ENCODE peak calls at places on chromosome 2, in five cellular contexts. J, P, M, W and X are unnamed samples.

GRCh38 chr2:200787351-200788128 is 24.2 kb upstream of the BZW1 start:
- DNase-seq in P (peak; percentile 98), J (no peak), W (peak; percentile 94), M (no peak), X (no peak)

GRCh38 chr2:162226836-162227235 is 16.4 kb downstream of the FAP start:
- DNase-seq in W (no peak), P (peak; percentile 50), J (no peak), M (no peak), X (no peak)

GRCh38 chr2:160054984-160055725 is 7.3 kb downstream of the PLA2R1 start:
- DNase-seq in M (peak; percentile 34), W (no peak), P (no peak), J (no peak), X (peak; percentile 77)

GRCh38 chr2:241020201-241020600 is 21.8 kb downstream of the SNED1 start:
- DNase-seq in M (no peak), J (no peak), W (no peak), P (no peak), X (no peak)

GRCh38 chr2:20052872-20053281 is 1.4 kb upstream of the LAPTM4A start:
- DNase-seq in M (no peak), P (peak; percentile 83), W (peak; percentile 78), J (no peak), X (no peak)

GRCh38 chr2:63369146-63369545 is 219.1 kb downstream of the WDPCP start:
- DNase-seq in J (no peak), M (no peak), P (no peak), W (no peak), X (no peak)

GRCh38 chr2:207317358-207317984 is 151.7 kb upstream of the KLF7 start:
- DNase-seq in J (no peak), W (no peak), M (no peak), P (peak; percentile 64), X (no peak)

GRCh38 chr2:7241041-7241440 is 323.8 kb downstream of the RNF144A start:
- DNase-seq in W (no peak), M (no peak), P (no peak), J (no peak), X (no peak)

GRCh38 chr2:104028066-104028465 is 825.8 kb upstream of the POU3F3 start:
- DNase-seq in P (no peak), W (no peak), M (no peak), J (no peak), X (no peak)

GRCh38 chr2:200380833-200381542 is 74.5 kb downstream of the SPATS2L start:
- DNase-seq in W (peak; percentile 83), P (peak; percentile 81), J (no peak), M (no peak), X (no peak)

GRCh38 chr2:187783446-187783845 is 229.2 kb upstream of the TFPI start:
- DNase-seq in P (no peak), W (no peak), J (no peak), M (peak; percentile 2), X (no peak)

GRCh38 chr2:216453955-216454614 is 41.8 kb downstream of the SMARCAL1 start:
- DNase-seq in J (no peak), P (no peak), M (no peak), W (no peak), X (no peak)

GRCh38 chr2:31197166-31197565 is 20.1 kb downstream of the CAPN14 start:
- DNase-seq in P (no peak), W (no peak), J (no peak), M (peak; percentile 90), X (no peak)

GRCh38 chr2:42933824-42934254 is 141.5 kb upstream of the HAAO start:
- DNase-seq in W (no peak), P (no peak), J (no peak), M (no peak), X (no peak)

GRCh38 chr2:225999692-226000091 is 600.2 kb downstream of the NYAP2 start:
- DNase-seq in J (no peak), W (no peak), M (no peak), P (no peak), X (no peak)

GRCh38 chr2:44348385-44348784 is 12.9 kb downstream of the PREPL start:
- DNase-seq in P (peak; percentile 85), M (no peak), W (no peak), J (no peak), X (no peak)

GRCh38 chr2:95277246-95277906 is 3.1 kb downstream of the PROM2 start:
- DNase-seq in J (no peak), M (peak; percentile 68), W (no peak), P (no peak), X (peak; percentile 74)

GRCh38 chr2:84781942-84782716 is 98.8 kb downstream of the TRABD2A start:
- DNase-seq in M (peak; percentile 21), P (peak; percentile 15), J (no peak), W (no peak), X (no peak)

GRCh38 chr2:479505-480161 is 191.7 kb upstream of the ALKAL2 start:
- DNase-seq in M (no peak), P (no peak), J (no peak), W (no peak), X (no peak)

GRCh38 chr2:220000080-220000479 is 372.6 kb downstream of the SLC4A3 start:
- DNase-seq in W (no peak), M (no peak), P (peak; percentile 23), J (no peak), X (no peak)

GRCh38 chr2:27723372-27724144 is 48.0 kb upstream of the MRPL33 start:
- DNase-seq in J (peak; percentile 57), W (peak; percentile 76), M (peak; percentile 84), P (peak; percentile 75), X (peak; percentile 76)

GRCh38 chr2:181682026-181682789 is 1.9 kb upstream of the NEUROD1 start:
- DNase-seq in W (no peak), P (no peak), J (no peak), M (no peak), X (no peak)

GRCh38 chr2:133424876-133425275 is 143.4 kb downstream of the NCKAP5 start:
- DNase-seq in W (no peak), P (peak; percentile 62), J (no peak), M (no peak), X (no peak)

GRCh38 chr2:98734823-98735260 is 3.9 kb upstream of the MGAT4A start:
- DNase-seq in P (no peak), M (no peak), W (no peak), J (no peak), X (no peak)

GRCh38 chr2:239830718-239831271 is 194.3 kb downstream of the NDUFA10 start:
- DNase-seq in W (no peak), M (no peak), J (no peak), P (no peak), X (peak; percentile 19)

GRCh38 chr2:54271236-54271635 is 15.2 kb upstream of the TSPYL6 start:
- DNase-seq in M (no peak), W (no peak), J (no peak), P (no peak), X (no peak)

GRCh38 chr2:61044596-61044995 is 21.1 kb upstream of the SANBR start:
- DNase-seq in M (no peak), W (no peak), P (no peak), J (no peak), X (no peak)

GRCh38 chr2:27212626-27213471 is 781 bp upstream of the SLC5A6 start:
- DNase-seq in M (no peak), J (no peak), W (peak; percentile 92), P (peak; percentile 76), X (no peak)

DNA sequence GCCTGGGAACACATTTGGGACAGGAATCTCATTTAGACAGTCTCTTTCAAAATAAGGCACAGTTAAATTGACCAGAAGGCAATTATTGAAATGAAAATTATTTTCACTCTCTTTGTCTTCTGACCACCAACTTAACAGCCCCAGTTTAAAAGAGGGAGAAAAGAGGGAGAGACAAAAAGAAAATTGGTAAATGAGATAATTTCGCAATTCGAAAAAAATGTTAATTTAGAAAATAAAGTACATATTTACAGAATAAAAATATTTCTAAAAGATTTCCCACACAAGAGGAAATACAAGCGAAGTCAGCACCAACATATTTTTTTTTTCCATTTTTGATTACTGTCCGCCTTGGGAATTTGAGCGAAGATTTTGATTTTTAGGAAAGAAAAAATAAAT is 4.8 kb downstream of the SP9 start:
- DNase-seq in W (no peak), P (no peak), J (no peak), M (no peak), X (no peak)
- H3K27me3 ChIP-seq in W (peaks cover 85% of the 10 kb centered on the region), P (peaks cover 87% of the 10 kb centered on the region), J (peaks cover 58% of the 10 kb centered on the region), M (peaks cover 17% of the 10 kb centered on the region), X (peaks cover 76% of the 10 kb centered on the region)

GRCh38 chr2:169979025-169979424 is 151.8 kb downstream of the UBR3 start:
- DNase-seq in M (no peak), P (peak; percentile 17), J (no peak), W (no peak), X (no peak)

GRCh38 chr2:169980643-169981042 is 153.4 kb downstream of the UBR3 start:
- DNase-seq in M (no peak), W (no peak), J (no peak), P (no peak), X (no peak)

GRCh38 chr2:169978402-169979017 is 151.3 kb downstream of the UBR3 start:
- DNase-seq in P (no peak), W (no peak), J (no peak), M (peak; percentile 47), X (no peak)

GRCh38 chr2:169977510-169977909 is 150.3 kb downstream of the UBR3 start:
- DNase-seq in P (no peak), M (no peak), W (no peak), J (no peak), X (no peak)

GRCh38 chr2:169980001-169980400 is 152.7 kb downstream of the UBR3 start:
- DNase-seq in P (no peak), W (peak; percentile 11), M (no peak), J (no peak), X (no peak)
- H3K4me2 ChIP-seq in P (no peak overlapping the region), W (no peak overlapping the region), M (no peak overlapping the region), J (no peak overlapping the region), X (no peak overlapping the region)

GRCh38 chr2:130755234-130756040 is at the start of gene AMER3:
- DNase-seq in W (no peak), M (peak; percentile 80), J (peak; percentile 39), P (no peak), X (peak; percentile 81)
- H3K18ac ChIP-seq in W (no peak within 1 kb of the TSS), M (no peak within 1 kb of the TSS), J (peak within 1 kb of the TSS; percentile 0), P (no peak within 1 kb of the TSS), X (no peak within 1 kb of the TSS)

GRCh38 chr2:66579494-66579893 is 144.6 kb downstream of the MEIS1 start:
- DNase-seq in J (no peak), W (no peak), P (no peak), M (no peak), X (no peak)

GRCh38 chr2:66582364-66582974 is 147.5 kb downstream of the MEIS1 start:
- DNase-seq in J (no peak), P (peak; percentile 44), M (no peak), W (no peak), X (no peak)

GRCh38 chr2:66578853-66579158 is 143.9 kb downstream of the MEIS1 start:
- DNase-seq in M (no peak), P (no peak), W (no peak), J (no peak), X (no peak)

GRCh38 chr2:66581461-66582363 is 146.8 kb downstream of the MEIS1 start:
- DNase-seq in J (no peak), P (peak; percentile 63), W (no peak), M (peak; percentile 64), X (peak; percentile 63)

DNA sequence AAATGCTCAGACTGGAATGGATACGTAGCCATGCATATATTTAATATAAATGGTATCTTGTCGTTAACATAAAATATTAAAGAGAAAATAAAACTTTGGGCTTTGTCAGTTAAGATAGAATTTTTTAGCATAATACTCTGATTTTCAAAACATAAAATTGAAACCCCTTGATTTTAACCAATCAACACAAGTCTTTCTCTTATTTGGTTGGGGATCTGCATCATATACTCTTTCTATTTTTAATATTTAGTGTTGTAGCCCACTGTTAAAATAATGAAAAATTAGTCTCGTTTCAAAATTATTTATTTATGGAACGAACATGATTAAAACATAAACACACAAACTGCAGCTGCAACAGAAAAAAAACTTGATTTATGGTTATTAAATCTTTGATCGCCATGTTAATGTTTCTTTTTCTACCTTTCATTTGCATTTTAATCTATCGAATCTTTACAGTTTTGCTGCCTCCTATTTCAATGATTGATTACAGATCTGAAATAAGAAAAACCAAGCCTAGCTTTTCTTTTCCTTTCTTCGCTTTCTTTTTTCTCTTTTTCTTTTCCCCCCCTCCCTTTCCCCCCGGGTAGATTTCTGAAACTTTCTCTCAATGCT is 145.5 kb downstream of the MEIS1 start:
- DNase-seq in J (no peak), M (no peak), W (no peak), P (no peak), X (no peak)
- H3K27me3 ChIP-seq in J (peaks cover 85% of the 10 kb centered on the region), M (peaks cover 34% of the 10 kb centered on the region), W (peaks cover 68% of the 10 kb centered on the region), P (no peaks in the 10 kb centered on the region), X (peaks cover 71% of the 10 kb centered on the region)